ENCODE peak calls at places on chromosomes 7 and 10, in eight cellular contexts. One of them, this sample, is unnamed.

GRCh38 chr10:28632597-28632940 is 44.8 kb upstream of the BAMBI start:
- DNase-seq in right cardiac atrium: no peak
- DNase-seq in fibroblast of the conjunctiva: no peak
- DNase-seq in AG08395: no peak
- DNase-seq in sciatic nerve: no peak
- DNase-seq in activated naive CD8-positive, alpha-beta T cell treated with anti-CD3 and anti-CD28 coated beads, Interleukin-2, amount 10 ng/mL, durations not matched to agents 7 days and 5 days: no peak
- DNase-seq in activated CD8-positive, alpha-beta T cell treated with anti-CD3 and anti-CD28 coated beads, Interleukin-2, amount 10 ng/mL, durations not matched to agents 7 days and 5 days: no peak
- DNase-seq in colonic mucosa: no peak
- DNase-seq in this sample: no peak

GRCh38 chr7:51261950-51262795 is 54.4 kb downstream of the COBL start:
- DNase-seq in activated naive CD8-positive, alpha-beta T cell treated with anti-CD3 and anti-CD28 coated beads, Interleukin-2, amount 10 ng/mL, durations not matched to agents 7 days and 5 days: no peak
- DNase-seq in fibroblast of the conjunctiva: no peak
- DNase-seq in sciatic nerve: no peak
- DNase-seq in AG08395: no peak
- DNase-seq in activated CD8-positive, alpha-beta T cell treated with anti-CD3 and anti-CD28 coated beads, Interleukin-2, amount 10 ng/mL, durations not matched to agents 7 days and 5 days: no peak
- DNase-seq in right cardiac atrium: no peak
- DNase-seq in colonic mucosa: peak
- DNase-seq in this sample: no peak

GRCh38 chr7:25384820-25385560 is 156.7 kb upstream of the NPVF start:
- DNase-seq in activated CD8-positive, alpha-beta T cell treated with anti-CD3 and anti-CD28 coated beads, Interleukin-2, amount 10 ng/mL, durations not matched to agents 7 days and 5 days: no peak
- DNase-seq in activated naive CD8-positive, alpha-beta T cell treated with anti-CD3 and anti-CD28 coated beads, Interleukin-2, amount 10 ng/mL, durations not matched to agents 7 days and 5 days: no peak
- DNase-seq in fibroblast of the conjunctiva: no peak
- DNase-seq in colonic mucosa: no peak
- DNase-seq in right cardiac atrium: peak
- DNase-seq in AG08395: no peak
- DNase-seq in sciatic nerve: no peak
- DNase-seq in this sample: no peak

GRCh38 chr7:25216837-25217236 is 11.4 kb downstream of the NPVF start:
- DNase-seq in fibroblast of the conjunctiva: peak
- DNase-seq in sciatic nerve: no peak
- DNase-seq in AG08395: peak
- DNase-seq in colonic mucosa: no peak
- DNase-seq in activated naive CD8-positive, alpha-beta T cell treated with anti-CD3 and anti-CD28 coated beads, Interleukin-2, amount 10 ng/mL, durations not matched to agents 7 days and 5 days: no peak
- DNase-seq in right cardiac atrium: no peak
- DNase-seq in activated CD8-positive, alpha-beta T cell treated with anti-CD3 and anti-CD28 coated beads, Interleukin-2, amount 10 ng/mL, durations not matched to agents 7 days and 5 days: no peak
- DNase-seq in this sample: no peak

GRCh38 chr7:12322287-12322902 is 81.3 kb downstream of the VWDE start:
- DNase-seq in activated naive CD8-positive, alpha-beta T cell treated with anti-CD3 and anti-CD28 coated beads, Interleukin-2, amount 10 ng/mL, durations not matched to agents 7 days and 5 days: no peak
- DNase-seq in activated CD8-positive, alpha-beta T cell treated with anti-CD3 and anti-CD28 coated beads, Interleukin-2, amount 10 ng/mL, durations not matched to agents 7 days and 5 days: peak
- DNase-seq in fibroblast of the conjunctiva: peak
- DNase-seq in right cardiac atrium: no peak
- DNase-seq in sciatic nerve: no peak
- DNase-seq in AG08395: peak
- DNase-seq in colonic mucosa: no peak
- DNase-seq in this sample: no peak

GRCh38 chr7:152565731-152566130 is 110.2 kb downstream of the XRCC2 start:
- DNase-seq in colonic mucosa: no peak
- DNase-seq in right cardiac atrium: no peak
- DNase-seq in fibroblast of the conjunctiva: no peak
- DNase-seq in activated naive CD8-positive, alpha-beta T cell treated with anti-CD3 and anti-CD28 coated beads, Interleukin-2, amount 10 ng/mL, durations not matched to agents 7 days and 5 days: no peak
- DNase-seq in activated CD8-positive, alpha-beta T cell treated with anti-CD3 and anti-CD28 coated beads, Interleukin-2, amount 10 ng/mL, durations not matched to agents 7 days and 5 days: no peak
- DNase-seq in AG08395: no peak
- DNase-seq in sciatic nerve: no peak
- DNase-seq in this sample: no peak

GRCh38 chr10:94129393-94130130 is 135.8 kb downstream of the PLCE1 start:
- DNase-seq in activated CD8-positive, alpha-beta T cell treated with anti-CD3 and anti-CD28 coated beads, Interleukin-2, amount 10 ng/mL, durations not matched to agents 7 days and 5 days: no peak
- DNase-seq in fibroblast of the conjunctiva: no peak
- DNase-seq in activated naive CD8-positive, alpha-beta T cell treated with anti-CD3 and anti-CD28 coated beads, Interleukin-2, amount 10 ng/mL, durations not matched to agents 7 days and 5 days: no peak
- DNase-seq in AG08395: peak
- DNase-seq in right cardiac atrium: no peak
- DNase-seq in colonic mucosa: no peak
- DNase-seq in sciatic nerve: no peak
- DNase-seq in this sample: peak

GRCh38 chr7:18128846-18129245 is 101.2 kb upstream of the PRPS1L1 start:
- DNase-seq in AG08395: no peak
- DNase-seq in fibroblast of the conjunctiva: no peak
- DNase-seq in colonic mucosa: no peak
- DNase-seq in sciatic nerve: no peak
- DNase-seq in activated naive CD8-positive, alpha-beta T cell treated with anti-CD3 and anti-CD28 coated beads, Interleukin-2, amount 10 ng/mL, durations not matched to agents 7 days and 5 days: no peak
- DNase-seq in activated CD8-positive, alpha-beta T cell treated with anti-CD3 and anti-CD28 coated beads, Interleukin-2, amount 10 ng/mL, durations not matched to agents 7 days and 5 days: no peak
- DNase-seq in right cardiac atrium: no peak
- DNase-seq in this sample: no peak

GRCh38 chr10:25050402-25050801 is 34.0 kb downstream of the THNSL1 start:
- DNase-seq in sciatic nerve: no peak
- DNase-seq in right cardiac atrium: no peak
- DNase-seq in fibroblast of the conjunctiva: no peak
- DNase-seq in AG08395: no peak
- DNase-seq in colonic mucosa: no peak
- DNase-seq in activated CD8-positive, alpha-beta T cell treated with anti-CD3 and anti-CD28 coated beads, Interleukin-2, amount 10 ng/mL, durations not matched to agents 7 days and 5 days: no peak
- DNase-seq in activated naive CD8-positive, alpha-beta T cell treated with anti-CD3 and anti-CD28 coated beads, Interleukin-2, amount 10 ng/mL, durations not matched to agents 7 days and 5 days: no peak
- DNase-seq in this sample: no peak

GRCh38 chr10:68559251-68559650 is 886 bp upstream of the TET1 start:
- DNase-seq in AG08395: no peak
- DNase-seq in sciatic nerve: no peak
- DNase-seq in right cardiac atrium: no peak
- DNase-seq in activated naive CD8-positive, alpha-beta T cell treated with anti-CD3 and anti-CD28 coated beads, Interleukin-2, amount 10 ng/mL, durations not matched to agents 7 days and 5 days: no peak
- DNase-seq in fibroblast of the conjunctiva: no peak
- DNase-seq in colonic mucosa: no peak
- DNase-seq in activated CD8-positive, alpha-beta T cell treated with anti-CD3 and anti-CD28 coated beads, Interleukin-2, amount 10 ng/mL, durations not matched to agents 7 days and 5 days: no peak
- DNase-seq in this sample: no peak

GRCh38 chr7:149624006-149624405 is 126.4 kb upstream of the ZNF746 start:
- DNase-seq in right cardiac atrium: no peak
- DNase-seq in colonic mucosa: peak
- DNase-seq in activated naive CD8-positive, alpha-beta T cell treated with anti-CD3 and anti-CD28 coated beads, Interleukin-2, amount 10 ng/mL, durations not matched to agents 7 days and 5 days: no peak
- DNase-seq in AG08395: no peak
- DNase-seq in activated CD8-positive, alpha-beta T cell treated with anti-CD3 and anti-CD28 coated beads, Interleukin-2, amount 10 ng/mL, durations not matched to agents 7 days and 5 days: peak
- DNase-seq in fibroblast of the conjunctiva: no peak
- DNase-seq in sciatic nerve: peak
- DNase-seq in this sample: no peak

GRCh38 chr10:108582888-108583287 is 1340.4 kb downstream of the XPNPEP1 start:
- DNase-seq in fibroblast of the conjunctiva: no peak
- DNase-seq in right cardiac atrium: no peak
- DNase-seq in activated naive CD8-positive, alpha-beta T cell treated with anti-CD3 and anti-CD28 coated beads, Interleukin-2, amount 10 ng/mL, durations not matched to agents 7 days and 5 days: no peak
- DNase-seq in colonic mucosa: no peak
- DNase-seq in sciatic nerve: no peak
- DNase-seq in activated CD8-positive, alpha-beta T cell treated with anti-CD3 and anti-CD28 coated beads, Interleukin-2, amount 10 ng/mL, durations not matched to agents 7 days and 5 days: no peak
- DNase-seq in AG08395: no peak
- DNase-seq in this sample: no peak

GRCh38 chr7:24963218-24963617 is 16.8 kb downstream of the OSBPL3 start:
- DNase-seq in right cardiac atrium: peak
- DNase-seq in sciatic nerve: peak
- DNase-seq in fibroblast of the conjunctiva: peak
- DNase-seq in AG08395: peak
- DNase-seq in colonic mucosa: peak
- DNase-seq in activated naive CD8-positive, alpha-beta T cell treated with anti-CD3 and anti-CD28 coated beads, Interleukin-2, amount 10 ng/mL, durations not matched to agents 7 days and 5 days: no peak
- DNase-seq in activated CD8-positive, alpha-beta T cell treated with anti-CD3 and anti-CD28 coated beads, Interleukin-2, amount 10 ng/mL, durations not matched to agents 7 days and 5 days: peak
- DNase-seq in this sample: no peak

GRCh38 chr7:109745677-109746410 is 1176.2 kb downstream of the DNAJB9 start:
- DNase-seq in sciatic nerve: no peak
- DNase-seq in fibroblast of the conjunctiva: no peak
- DNase-seq in AG08395: no peak
- DNase-seq in activated naive CD8-positive, alpha-beta T cell treated with anti-CD3 and anti-CD28 coated beads, Interleukin-2, amount 10 ng/mL, durations not matched to agents 7 days and 5 days: no peak
- DNase-seq in colonic mucosa: no peak
- DNase-seq in activated CD8-positive, alpha-beta T cell treated with anti-CD3 and anti-CD28 coated beads, Interleukin-2, amount 10 ng/mL, durations not matched to agents 7 days and 5 days: no peak
- DNase-seq in right cardiac atrium: no peak
- DNase-seq in this sample: no peak

GRCh38 chr10:80413152-80413996 is 5.0 kb downstream of the PRXL2A start:
- DNase-seq in right cardiac atrium: peak
- DNase-seq in colonic mucosa: no peak
- DNase-seq in fibroblast of the conjunctiva: peak
- DNase-seq in AG08395: no peak
- DNase-seq in activated naive CD8-positive, alpha-beta T cell treated with anti-CD3 and anti-CD28 coated beads, Interleukin-2, amount 10 ng/mL, durations not matched to agents 7 days and 5 days: no peak
- DNase-seq in activated CD8-positive, alpha-beta T cell treated with anti-CD3 and anti-CD28 coated beads, Interleukin-2, amount 10 ng/mL, durations not matched to agents 7 days and 5 days: no peak
- DNase-seq in sciatic nerve: no peak
- DNase-seq in this sample: peak

GRCh38 chr7:10225265-10225664 is 748.4 kb upstream of the PHF14 start:
- DNase-seq in activated naive CD8-positive, alpha-beta T cell treated with anti-CD3 and anti-CD28 coated beads, Interleukin-2, amount 10 ng/mL, durations not matched to agents 7 days and 5 days: no peak
- DNase-seq in sciatic nerve: no peak
- DNase-seq in AG08395: no peak
- DNase-seq in fibroblast of the conjunctiva: no peak
- DNase-seq in colonic mucosa: no peak
- DNase-seq in right cardiac atrium: no peak
- DNase-seq in activated CD8-positive, alpha-beta T cell treated with anti-CD3 and anti-CD28 coated beads, Interleukin-2, amount 10 ng/mL, durations not matched to agents 7 days and 5 days: no peak
- DNase-seq in this sample: no peak

GRCh38 chr7:47358357-47358756 is 223.6 kb downstream of the TNS3 start:
- DNase-seq in fibroblast of the conjunctiva: no peak
- DNase-seq in activated naive CD8-positive, alpha-beta T cell treated with anti-CD3 and anti-CD28 coated beads, Interleukin-2, amount 10 ng/mL, durations not matched to agents 7 days and 5 days: no peak
- DNase-seq in sciatic nerve: no peak
- DNase-seq in right cardiac atrium: no peak
- DNase-seq in AG08395: no peak
- DNase-seq in activated CD8-positive, alpha-beta T cell treated with anti-CD3 and anti-CD28 coated beads, Interleukin-2, amount 10 ng/mL, durations not matched to agents 7 days and 5 days: no peak
- DNase-seq in colonic mucosa: no peak
- DNase-seq in this sample: no peak

GRCh38 chr10:132281915-132282666 is 25.7 kb downstream of the STK32C start:
- DNase-seq in sciatic nerve: no peak
- DNase-seq in right cardiac atrium: peak
- DNase-seq in activated CD8-positive, alpha-beta T cell treated with anti-CD3 and anti-CD28 coated beads, Interleukin-2, amount 10 ng/mL, durations not matched to agents 7 days and 5 days: no peak
- DNase-seq in activated naive CD8-positive, alpha-beta T cell treated with anti-CD3 and anti-CD28 coated beads, Interleukin-2, amount 10 ng/mL, durations not matched to agents 7 days and 5 days: no peak
- DNase-seq in fibroblast of the conjunctiva: no peak
- DNase-seq in colonic mucosa: no peak
- DNase-seq in AG08395: no peak
- DNase-seq in this sample: no peak

GRCh38 chr7:5780801-5781496 is 514 bp downstream of the RNF216 start:
- DNase-seq in sciatic nerve: peak
- DNase-seq in fibroblast of the conjunctiva: no peak
- DNase-seq in activated naive CD8-positive, alpha-beta T cell treated with anti-CD3 and anti-CD28 coated beads, Interleukin-2, amount 10 ng/mL, durations not matched to agents 7 days and 5 days: peak
- DNase-seq in colonic mucosa: peak
- DNase-seq in right cardiac atrium: peak
- DNase-seq in activated CD8-positive, alpha-beta T cell treated with anti-CD3 and anti-CD28 coated beads, Interleukin-2, amount 10 ng/mL, durations not matched to agents 7 days and 5 days: peak
- DNase-seq in AG08395: peak
- DNase-seq in this sample: no peak

GRCh38 chr7:42389697-42390096 is 152.7 kb upstream of the GLI3 start:
- DNase-seq in colonic mucosa: no peak
- DNase-seq in right cardiac atrium: no peak
- DNase-seq in sciatic nerve: no peak
- DNase-seq in activated CD8-positive, alpha-beta T cell treated with anti-CD3 and anti-CD28 coated beads, Interleukin-2, amount 10 ng/mL, durations not matched to agents 7 days and 5 days: no peak
- DNase-seq in AG08395: no peak
- DNase-seq in activated naive CD8-positive, alpha-beta T cell treated with anti-CD3 and anti-CD28 coated beads, Interleukin-2, amount 10 ng/mL, durations not matched to agents 7 days and 5 days: no peak
- DNase-seq in fibroblast of the conjunctiva: no peak
- DNase-seq in this sample: no peak

GRCh38 chr7:20407585-20408466 is 77.1 kb downstream of the ITGB8 start:
- DNase-seq in AG08395: peak
- DNase-seq in fibroblast of the conjunctiva: peak
- DNase-seq in colonic mucosa: no peak
- DNase-seq in activated CD8-positive, alpha-beta T cell treated with anti-CD3 and anti-CD28 coated beads, Interleukin-2, amount 10 ng/mL, durations not matched to agents 7 days and 5 days: no peak
- DNase-seq in sciatic nerve: peak
- DNase-seq in right cardiac atrium: peak
- DNase-seq in activated naive CD8-positive, alpha-beta T cell treated with anti-CD3 and anti-CD28 coated beads, Interleukin-2, amount 10 ng/mL, durations not matched to agents 7 days and 5 days: no peak
- DNase-seq in this sample: no peak

GRCh38 chr7:34341331-34341730 is 316.7 kb upstream of the NPSR1 start:
- DNase-seq in AG08395: no peak
- DNase-seq in activated CD8-positive, alpha-beta T cell treated with anti-CD3 and anti-CD28 coated beads, Interleukin-2, amount 10 ng/mL, durations not matched to agents 7 days and 5 days: no peak
- DNase-seq in right cardiac atrium: no peak
- DNase-seq in sciatic nerve: no peak
- DNase-seq in activated naive CD8-positive, alpha-beta T cell treated with anti-CD3 and anti-CD28 coated beads, Interleukin-2, amount 10 ng/mL, durations not matched to agents 7 days and 5 days: no peak
- DNase-seq in fibroblast of the conjunctiva: no peak
- DNase-seq in colonic mucosa: no peak
- DNase-seq in this sample: no peak

GRCh38 chr7:42573904-42574692 is 337.1 kb upstream of the GLI3 start:
- DNase-seq in fibroblast of the conjunctiva: no peak
- DNase-seq in activated CD8-positive, alpha-beta T cell treated with anti-CD3 and anti-CD28 coated beads, Interleukin-2, amount 10 ng/mL, durations not matched to agents 7 days and 5 days: no peak
- DNase-seq in AG08395: no peak
- DNase-seq in sciatic nerve: no peak
- DNase-seq in colonic mucosa: no peak
- DNase-seq in activated naive CD8-positive, alpha-beta T cell treated with anti-CD3 and anti-CD28 coated beads, Interleukin-2, amount 10 ng/mL, durations not matched to agents 7 days and 5 days: no peak
- DNase-seq in right cardiac atrium: no peak
- DNase-seq in this sample: no peak

GRCh38 chr10:48612241-48612943 is 7.5 kb upstream of the ARHGAP22 start:
- DNase-seq in right cardiac atrium: no peak
- DNase-seq in activated naive CD8-positive, alpha-beta T cell treated with anti-CD3 and anti-CD28 coated beads, Interleukin-2, amount 10 ng/mL, durations not matched to agents 7 days and 5 days: no peak
- DNase-seq in activated CD8-positive, alpha-beta T cell treated with anti-CD3 and anti-CD28 coated beads, Interleukin-2, amount 10 ng/mL, durations not matched to agents 7 days and 5 days: no peak
- DNase-seq in colonic mucosa: peak
- DNase-seq in AG08395: peak
- DNase-seq in fibroblast of the conjunctiva: no peak
- DNase-seq in sciatic nerve: no peak
- DNase-seq in this sample: no peak

GRCh38 chr7:30231271-30231670 is 53.1 kb upstream of the ZNRF2 start:
- DNase-seq in AG08395: no peak
- DNase-seq in sciatic nerve: no peak
- DNase-seq in right cardiac atrium: no peak
- DNase-seq in activated naive CD8-positive, alpha-beta T cell treated with anti-CD3 and anti-CD28 coated beads, Interleukin-2, amount 10 ng/mL, durations not matched to agents 7 days and 5 days: no peak
- DNase-seq in colonic mucosa: no peak
- DNase-seq in fibroblast of the conjunctiva: no peak
- DNase-seq in activated CD8-positive, alpha-beta T cell treated with anti-CD3 and anti-CD28 coated beads, Interleukin-2, amount 10 ng/mL, durations not matched to agents 7 days and 5 days: no peak
- DNase-seq in this sample: no peak

GRCh38 chr10:89062861-89063260 is 72.3 kb downstream of the FAS start:
- DNase-seq in fibroblast of the conjunctiva: no peak
- DNase-seq in right cardiac atrium: peak
- DNase-seq in activated CD8-positive, alpha-beta T cell treated with anti-CD3 and anti-CD28 coated beads, Interleukin-2, amount 10 ng/mL, durations not matched to agents 7 days and 5 days: no peak
- DNase-seq in activated naive CD8-positive, alpha-beta T cell treated with anti-CD3 and anti-CD28 coated beads, Interleukin-2, amount 10 ng/mL, durations not matched to agents 7 days and 5 days: no peak
- DNase-seq in colonic mucosa: no peak
- DNase-seq in AG08395: no peak
- DNase-seq in sciatic nerve: no peak
- DNase-seq in this sample: no peak

GRCh38 chr7:130732980-130733865 is 784 bp downstream of the KLF14 start:
- DNase-seq in activated naive CD8-positive, alpha-beta T cell treated with anti-CD3 and anti-CD28 coated beads, Interleukin-2, amount 10 ng/mL, durations not matched to agents 7 days and 5 days: peak
- DNase-seq in right cardiac atrium: peak
- DNase-seq in colonic mucosa: peak
- DNase-seq in fibroblast of the conjunctiva: no peak
- DNase-seq in activated CD8-positive, alpha-beta T cell treated with anti-CD3 and anti-CD28 coated beads, Interleukin-2, amount 10 ng/mL, durations not matched to agents 7 days and 5 days: peak
- DNase-seq in AG08395: no peak
- DNase-seq in sciatic nerve: peak
- DNase-seq in this sample: no peak

GRCh38 chr7:122013070-122013469 is 131.0 kb downstream of the AASS start:
- DNase-seq in activated CD8-positive, alpha-beta T cell treated with anti-CD3 and anti-CD28 coated beads, Interleukin-2, amount 10 ng/mL, durations not matched to agents 7 days and 5 days: no peak
- DNase-seq in AG08395: no peak
- DNase-seq in fibroblast of the conjunctiva: no peak
- DNase-seq in sciatic nerve: no peak
- DNase-seq in right cardiac atrium: no peak
- DNase-seq in colonic mucosa: no peak
- DNase-seq in activated naive CD8-positive, alpha-beta T cell treated with anti-CD3 and anti-CD28 coated beads, Interleukin-2, amount 10 ng/mL, durations not matched to agents 7 days and 5 days: no peak
- DNase-seq in this sample: no peak

GRCh38 chr10:119206603-119207366 is 586 bp upstream of the GRK5 start:
- DNase-seq in activated naive CD8-positive, alpha-beta T cell treated with anti-CD3 and anti-CD28 coated beads, Interleukin-2, amount 10 ng/mL, durations not matched to agents 7 days and 5 days: peak
- DNase-seq in colonic mucosa: peak
- DNase-seq in sciatic nerve: peak
- DNase-seq in fibroblast of the conjunctiva: no peak
- DNase-seq in AG08395: peak
- DNase-seq in right cardiac atrium: peak
- DNase-seq in activated CD8-positive, alpha-beta T cell treated with anti-CD3 and anti-CD28 coated beads, Interleukin-2, amount 10 ng/mL, durations not matched to agents 7 days and 5 days: peak
- DNase-seq in this sample: peak

GRCh38 chr10:24208661-24209420 is at the start of gene KIAA1217:
- DNase-seq in AG08395: peak
- DNase-seq in activated naive CD8-positive, alpha-beta T cell treated with anti-CD3 and anti-CD28 coated beads, Interleukin-2, amount 10 ng/mL, durations not matched to agents 7 days and 5 days: no peak
- DNase-seq in fibroblast of the conjunctiva: no peak
- DNase-seq in right cardiac atrium: peak
- DNase-seq in activated CD8-positive, alpha-beta T cell treated with anti-CD3 and anti-CD28 coated beads, Interleukin-2, amount 10 ng/mL, durations not matched to agents 7 days and 5 days: no peak
- DNase-seq in colonic mucosa: peak
- DNase-seq in sciatic nerve: peak
- DNase-seq in this sample: no peak

GRCh38 chr7:46682841-46683624 is 762.0 kb upstream of the IGFBP3 start:
- DNase-seq in sciatic nerve: no peak
- DNase-seq in activated CD8-positive, alpha-beta T cell treated with anti-CD3 and anti-CD28 coated beads, Interleukin-2, amount 10 ng/mL, durations not matched to agents 7 days and 5 days: no peak
- DNase-seq in activated naive CD8-positive, alpha-beta T cell treated with anti-CD3 and anti-CD28 coated beads, Interleukin-2, amount 10 ng/mL, durations not matched to agents 7 days and 5 days: no peak
- DNase-seq in fibroblast of the conjunctiva: no peak
- DNase-seq in right cardiac atrium: no peak
- DNase-seq in AG08395: peak
- DNase-seq in colonic mucosa: no peak
- DNase-seq in this sample: no peak

GRCh38 chr7:1512781-1513656 is 8.8 kb upstream of the INTS1 start:
- DNase-seq in right cardiac atrium: peak
- DNase-seq in activated CD8-positive, alpha-beta T cell treated with anti-CD3 and anti-CD28 coated beads, Interleukin-2, amount 10 ng/mL, durations not matched to agents 7 days and 5 days: peak
- DNase-seq in sciatic nerve: peak
- DNase-seq in AG08395: peak
- DNase-seq in fibroblast of the conjunctiva: no peak
- DNase-seq in activated naive CD8-positive, alpha-beta T cell treated with anti-CD3 and anti-CD28 coated beads, Interleukin-2, amount 10 ng/mL, durations not matched to agents 7 days and 5 days: peak
- DNase-seq in colonic mucosa: no peak
- DNase-seq in this sample: peak

GRCh38 chr10:88012627-88013026 is 149.2 kb downstream of the PTEN start:
- DNase-seq in sciatic nerve: no peak
- DNase-seq in activated naive CD8-positive, alpha-beta T cell treated with anti-CD3 and anti-CD28 coated beads, Interleukin-2, amount 10 ng/mL, durations not matched to agents 7 days and 5 days: no peak
- DNase-seq in AG08395: peak
- DNase-seq in activated CD8-positive, alpha-beta T cell treated with anti-CD3 and anti-CD28 coated beads, Interleukin-2, amount 10 ng/mL, durations not matched to agents 7 days and 5 days: no peak
- DNase-seq in fibroblast of the conjunctiva: no peak
- DNase-seq in right cardiac atrium: no peak
- DNase-seq in colonic mucosa: no peak
- DNase-seq in this sample: no peak

GRCh38 chr10:7003821-7004220 is 407.0 kb downstream of the SFMBT2 start:
- DNase-seq in sciatic nerve: no peak
- DNase-seq in activated CD8-positive, alpha-beta T cell treated with anti-CD3 and anti-CD28 coated beads, Interleukin-2, amount 10 ng/mL, durations not matched to agents 7 days and 5 days: no peak
- DNase-seq in fibroblast of the conjunctiva: no peak
- DNase-seq in activated naive CD8-positive, alpha-beta T cell treated with anti-CD3 and anti-CD28 coated beads, Interleukin-2, amount 10 ng/mL, durations not matched to agents 7 days and 5 days: no peak
- DNase-seq in colonic mucosa: no peak
- DNase-seq in AG08395: no peak
- DNase-seq in right cardiac atrium: no peak
- DNase-seq in this sample: no peak